ENCODE peak calls at places on chromosome 19, in four cellular contexts. One of them, this sample, is unnamed.

GRCh38 chr19:1019980-1020867 is 699 bp downstream of the TMEM259 start:
- DNase-seq in body of pancreas: no peak
- DNase-seq in lower leg skin: no peak
- DNase-seq in CD8-positive, alpha-beta memory T cell: no peak
- DNase-seq in this sample: no peak

GRCh38 chr19:9838324-9838723 is 3.2 kb downstream of the PIN1 start:
- DNase-seq in lower leg skin: no peak
- DNase-seq in CD8-positive, alpha-beta memory T cell: no peak
- DNase-seq in body of pancreas: no peak
- DNase-seq in this sample: no peak

GRCh38 chr19:56170261-56170660 is 5.5 kb upstream of the GALP start:
- DNase-seq in lower leg skin: no peak
- DNase-seq in CD8-positive, alpha-beta memory T cell: no peak
- DNase-seq in body of pancreas: peak
- DNase-seq in this sample: peak

GRCh38 chr19:6752257-6753177 is 13.0 kb downstream of the TRIP10 start:
- DNase-seq in CD8-positive, alpha-beta memory T cell: no peak
- DNase-seq in body of pancreas: no peak
- DNase-seq in lower leg skin: peak
- DNase-seq in this sample: no peak

GRCh38 chr19:12139885-12140544 is at the start of gene ZNF20:
- DNase-seq in body of pancreas: peak
- DNase-seq in lower leg skin: peak
- DNase-seq in CD8-positive, alpha-beta memory T cell: peak
- DNase-seq in this sample: peak

GRCh38 chr19:7506385-7507328 is 9.2 kb upstream of the ZNF358 start:
- DNase-seq in CD8-positive, alpha-beta memory T cell: no peak
- DNase-seq in body of pancreas: peak
- DNase-seq in lower leg skin: peak
- DNase-seq in this sample: peak

GRCh38 chr19:49362926-49363264 is 679 bp upstream of the TEAD2 start:
- DNase-seq in body of pancreas: peak
- DNase-seq in CD8-positive, alpha-beta memory T cell: no peak
- DNase-seq in lower leg skin: no peak
- DNase-seq in this sample: no peak

GRCh38 chr19:6667114-6667627 is 2.8 kb downstream of the TNFSF14 start:
- DNase-seq in CD8-positive, alpha-beta memory T cell: no peak
- DNase-seq in lower leg skin: no peak
- DNase-seq in body of pancreas: no peak
- DNase-seq in this sample: no peak

GRCh38 chr19:40270362-40271089 is 14.6 kb downstream of the AKT2 start:
- DNase-seq in CD8-positive, alpha-beta memory T cell: no peak
- DNase-seq in lower leg skin: no peak
- DNase-seq in body of pancreas: no peak
- DNase-seq in this sample: no peak

GRCh38 chr19:12779162-12779993 is 4.0 kb upstream of the HOOK2 start:
- DNase-seq in lower leg skin: peak
- DNase-seq in CD8-positive, alpha-beta memory T cell: no peak
- DNase-seq in body of pancreas: peak
- DNase-seq in this sample: no peak

GRCh38 chr19:4609878-4610511 is 29.3 kb upstream of the TNFAIP8L1 start:
- DNase-seq in body of pancreas: peak
- DNase-seq in lower leg skin: no peak
- DNase-seq in CD8-positive, alpha-beta memory T cell: no peak
- DNase-seq in this sample: peak

GRCh38 chr19:30785728-30786127 is 413.5 kb downstream of the ZNF536 start:
- DNase-seq in CD8-positive, alpha-beta memory T cell: no peak
- DNase-seq in lower leg skin: no peak
- DNase-seq in body of pancreas: no peak
- DNase-seq in this sample: no peak

GRCh38 chr19:58543826-58544590 is at the start of gene TRIM28:
- DNase-seq in body of pancreas: peak
- DNase-seq in CD8-positive, alpha-beta memory T cell: peak
- DNase-seq in lower leg skin: peak
- DNase-seq in this sample: no peak

GRCh38 chr19:3620817-3621547 is 5.6 kb downstream of the CACTIN start:
- DNase-seq in lower leg skin: no peak
- DNase-seq in CD8-positive, alpha-beta memory T cell: no peak
- DNase-seq in body of pancreas: no peak
- DNase-seq in this sample: no peak

GRCh38 chr19:14138576-14139265 is 2.3 kb upstream of the ASF1B start:
- DNase-seq in body of pancreas: no peak
- DNase-seq in lower leg skin: no peak
- DNase-seq in CD8-positive, alpha-beta memory T cell: no peak
- DNase-seq in this sample: no peak

GRCh38 chr19:37909661-37910199 is 2.7 kb downstream of the SIPA1L3 start:
- DNase-seq in CD8-positive, alpha-beta memory T cell: no peak
- DNase-seq in lower leg skin: no peak
- DNase-seq in body of pancreas: no peak
- DNase-seq in this sample: no peak

GRCh38 chr19:16019691-16020448 is 56.4 kb upstream of the TPM4 start:
- DNase-seq in body of pancreas: no peak
- DNase-seq in CD8-positive, alpha-beta memory T cell: no peak
- DNase-seq in lower leg skin: peak
- DNase-seq in this sample: no peak

GRCh38 chr19:18612772-18613588 is at the start of gene TMEM59L:
- DNase-seq in lower leg skin: no peak
- DNase-seq in CD8-positive, alpha-beta memory T cell: peak
- DNase-seq in body of pancreas: no peak
- DNase-seq in this sample: no peak

GRCh38 chr19:33064117-33064777 is 441 bp downstream of the RHPN2 start:
- DNase-seq in body of pancreas: peak
- DNase-seq in CD8-positive, alpha-beta memory T cell: no peak
- DNase-seq in lower leg skin: no peak
- DNase-seq in this sample: peak

GRCh38 chr19:44813331-44814131 is 4.6 kb downstream of the BCAM start:
- DNase-seq in CD8-positive, alpha-beta memory T cell: no peak
- DNase-seq in lower leg skin: no peak
- DNase-seq in body of pancreas: no peak
- DNase-seq in this sample: no peak

GRCh38 chr19:46661020-46661731 is at the start of gene DACT3:
- DNase-seq in body of pancreas: peak
- DNase-seq in lower leg skin: peak
- DNase-seq in CD8-positive, alpha-beta memory T cell: peak
- DNase-seq in this sample: peak

GRCh38 chr19:49071860-49072547 is 495 bp downstream of the KCNA7 start:
- DNase-seq in CD8-positive, alpha-beta memory T cell: no peak
- DNase-seq in body of pancreas: no peak
- DNase-seq in lower leg skin: peak
- DNase-seq in this sample: no peak

GRCh38 chr19:3585301-3586123 is at the start of gene GIPC3:
- DNase-seq in body of pancreas: no peak
- DNase-seq in CD8-positive, alpha-beta memory T cell: no peak
- DNase-seq in lower leg skin: no peak
- DNase-seq in this sample: no peak

GRCh38 chr19:51093510-51094345 is 11.0 kb upstream of the KLK14 start:
- DNase-seq in lower leg skin: no peak
- DNase-seq in body of pancreas: no peak
- DNase-seq in CD8-positive, alpha-beta memory T cell: no peak
- DNase-seq in this sample: no peak

GRCh38 chr19:4140237-4140711 is 13.2 kb upstream of the CREB3L3 start:
- DNase-seq in CD8-positive, alpha-beta memory T cell: peak
- DNase-seq in lower leg skin: no peak
- DNase-seq in body of pancreas: peak
- DNase-seq in this sample: peak

GRCh38 chr19:49555600-49556411 is 24.6 kb downstream of the NOSIP start:
- DNase-seq in body of pancreas: peak
- DNase-seq in CD8-positive, alpha-beta memory T cell: peak
- DNase-seq in lower leg skin: peak
- DNase-seq in this sample: no peak

GRCh38 chr19:5045956-5046338 is 77.0 kb downstream of the KDM4B start:
- DNase-seq in CD8-positive, alpha-beta memory T cell: no peak
- DNase-seq in lower leg skin: no peak
- DNase-seq in body of pancreas: no peak
- DNase-seq in this sample: no peak

GRCh38 chr19:58558623-58559274 is 338 bp upstream of the UBE2M start:
- DNase-seq in body of pancreas: peak
- DNase-seq in lower leg skin: peak
- DNase-seq in CD8-positive, alpha-beta memory T cell: peak
- DNase-seq in this sample: no peak

GRCh38 chr19:45251452-45252354 is 632 bp downstream of the MARK4 start:
- DNase-seq in lower leg skin: no peak
- DNase-seq in CD8-positive, alpha-beta memory T cell: no peak
- DNase-seq in body of pancreas: peak
- DNase-seq in this sample: no peak

GRCh38 chr19:6590458-6591319 is at the start of gene CD70:
- DNase-seq in body of pancreas: no peak
- DNase-seq in CD8-positive, alpha-beta memory T cell: peak
- DNase-seq in lower leg skin: peak
- DNase-seq in this sample: no peak

GRCh38 chr19:38120471-38121030 is 103.5 kb downstream of the DPF1 start:
- DNase-seq in CD8-positive, alpha-beta memory T cell: no peak
- DNase-seq in body of pancreas: no peak
- DNase-seq in lower leg skin: no peak
- DNase-seq in this sample: no peak

GRCh38 chr19:28159065-28159464 is 1053.9 kb downstream of the UQCRFS1 start:
- DNase-seq in body of pancreas: no peak
- DNase-seq in lower leg skin: no peak
- DNase-seq in CD8-positive, alpha-beta memory T cell: no peak
- DNase-seq in this sample: no peak

GRCh38 chr19:34364830-34365462 is at the start of gene GPI:
- DNase-seq in CD8-positive, alpha-beta memory T cell: peak
- DNase-seq in body of pancreas: peak
- DNase-seq in lower leg skin: peak
- DNase-seq in this sample: peak

GRCh38 chr19:13774217-13775191 is at the start of gene C19orf53:
- DNase-seq in lower leg skin: peak
- DNase-seq in body of pancreas: peak
- DNase-seq in CD8-positive, alpha-beta memory T cell: peak
- DNase-seq in this sample: peak